ENCODE peak calls at places on chromosomes 4 and X, in nine cellular contexts. O is GM06990, L is adrenal gland, K is MM.1S, I is HCT116, Y is cardiac muscle cell, J is Caco-2, C is hepatocyte, P is choroid plexus epithelial cell. D is an unnamed sample.

GRCh38 chr4:71004281-71004851 is 10.9 kb downstream of the DCK start:
- DNase-seq in P (no peak), J (no peak), I (no peak), O (peak; percentile 33), C (no peak), K (peak; percentile 66), Y (no peak), L (no peak), D (no peak)

GRCh38 chr4:86283341-86283740 is 76.5 kb downstream of the MAPK10 start:
- DNase-seq in L (no peak), I (no peak), K (no peak), Y (peak; percentile 10), J (no peak), P (no peak), C (no peak), O (no peak), D (no peak)

GRCh38 chrX:150291014-150291413 is 72.1 kb upstream of the MAMLD1 start:
- DNase-seq in C (no peak), I (no peak), L (no peak), J (no peak), K (no peak), Y (no peak), P (no peak), O (no peak), D (no peak)

GRCh38 chr4:154626793-154627484 is 14.5 kb upstream of the FGG start:
- DNase-seq in K (peak; percentile 73), J (peak; percentile 85), L (peak; percentile 41), C (peak; percentile 88), I (peak; percentile 63), Y (peak; percentile 63), O (peak; percentile 73), P (peak; percentile 51), D (peak; percentile 5)

GRCh38 chr4:91113130-91113706 is 986.0 kb downstream of the CCSER1 start:
- DNase-seq in J (no peak), K (peak; percentile 20), Y (peak; percentile 61), I (peak; percentile 28), O (peak; percentile 10), C (peak; percentile 28), L (no peak), P (peak; percentile 45), D (no peak)

GRCh38 chr4:99518883-99519282 is 8.1 kb downstream of the C4orf17 start:
- DNase-seq in K (no peak), O (no peak), I (no peak), Y (no peak), P (no peak), L (no peak), C (no peak), J (no peak), D (no peak)

GRCh38 chr4:183402771-183403170 is 41.7 kb upstream of the CDKN2AIP start:
- DNase-seq in K (no peak), J (no peak), O (no peak), I (no peak), C (no peak), P (no peak), Y (no peak), L (no peak), D (no peak)

GRCh38 chrX:15790766-15791380 is 589 bp downstream of the ZRSR2 start:
- DNase-seq in Y (peak; percentile 3), L (no peak), C (peak; percentile 4), O (peak; percentile 18), I (no peak), J (no peak), K (no peak), P (peak; percentile 17), D (peak; percentile 0)

GRCh38 chr4:24471623-24472510 is 112.5 kb downstream of the DHX15 start:
- DNase-seq in L (no peak), J (no peak), P (no peak), Y (peak; percentile 10), C (peak; percentile 30), K (no peak), O (peak; percentile 27), I (no peak), D (peak; percentile 6)

GRCh38 chr4:24473309-24473721 is 111.0 kb downstream of the DHX15 start:
- DNase-seq in Y (peak; percentile 46), P (peak; percentile 46), I (no peak), C (peak; percentile 57), L (peak; percentile 24), J (no peak), O (peak; percentile 12), K (peak; percentile 58), D (peak; percentile 23)

GRCh38 chr4:24475756-24476155 is 108.6 kb downstream of the DHX15 start:
- DNase-seq in K (no peak), O (no peak), J (no peak), C (no peak), I (no peak), Y (no peak), P (no peak), L (no peak), D (no peak)

GRCh38 chr4:24472514-24473308 is 111.6 kb downstream of the DHX15 start:
- DNase-seq in C (peak; percentile 92), L (peak; percentile 83), I (peak; percentile 50), O (peak; percentile 78), Y (peak; percentile 87), J (peak; percentile 81), K (peak; percentile 90), P (peak; percentile 79), D (peak; percentile 69)

DNA sequence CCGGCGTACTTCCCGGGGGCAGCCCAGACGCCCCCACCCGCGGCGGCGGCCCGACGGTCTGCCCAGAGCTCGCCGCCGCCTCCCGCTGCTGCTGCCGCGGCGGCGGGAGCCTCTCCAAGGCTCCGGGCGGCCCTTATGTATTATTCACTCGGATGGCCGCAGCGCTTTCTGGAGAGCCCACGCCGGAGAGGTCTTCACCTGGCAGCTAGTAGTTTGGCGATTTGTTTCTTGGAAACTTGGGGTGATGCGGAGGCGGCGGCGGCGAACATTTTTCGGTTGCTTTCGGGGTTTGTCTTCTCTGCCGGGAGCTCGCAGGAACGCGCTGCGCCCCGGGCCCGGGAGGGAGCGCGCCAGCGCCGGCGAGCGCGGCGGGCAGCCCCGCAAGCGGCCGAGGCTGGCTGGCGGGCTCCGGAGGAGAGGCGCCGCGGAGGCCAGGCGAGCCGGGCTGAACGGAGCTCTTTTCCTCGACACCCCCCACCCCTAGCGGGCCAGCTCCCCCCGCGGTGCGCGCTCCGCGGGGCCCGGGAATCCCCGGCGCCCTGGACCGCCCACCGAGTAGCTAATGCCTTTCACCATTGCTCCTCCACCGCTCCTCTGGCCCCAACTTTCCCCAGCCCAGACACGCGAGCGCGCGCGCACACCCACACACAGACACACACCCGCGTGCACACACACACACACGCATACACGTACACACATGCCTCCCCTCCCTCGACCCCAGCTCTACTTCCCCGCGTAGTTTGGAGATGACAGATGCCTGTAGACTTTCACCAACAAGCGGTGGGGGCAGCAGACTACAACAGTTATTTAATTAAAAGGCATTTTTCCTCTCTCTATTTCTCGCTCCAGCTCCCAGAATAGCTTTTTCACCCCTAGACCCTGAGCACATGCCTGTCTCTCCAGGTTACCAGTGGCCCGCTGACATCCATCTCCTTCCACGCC is 113.4 kb downstream of the DHX15 start:
- DNase-seq in K (peak; percentile 30), L (no peak), I (no peak), P (peak; percentile 68), O (peak; percentile 47), Y (peak; percentile 50), C (peak; percentile 66), J (no peak), D (peak; percentile 22)
- H3K4me3 ChIP-seq in K (peak overlapping the region; percentile 71), L (no peak overlapping the region), I (peak overlapping the region; percentile 33), P (peak overlapping the region; percentile 68), O (peak overlapping the region; percentile 67), Y (peak overlapping the region; percentile 52), C (peak overlapping the region; percentile 40), J (peak overlapping the region; percentile 26), D (peak overlapping the region; percentile 59)

DNA sequence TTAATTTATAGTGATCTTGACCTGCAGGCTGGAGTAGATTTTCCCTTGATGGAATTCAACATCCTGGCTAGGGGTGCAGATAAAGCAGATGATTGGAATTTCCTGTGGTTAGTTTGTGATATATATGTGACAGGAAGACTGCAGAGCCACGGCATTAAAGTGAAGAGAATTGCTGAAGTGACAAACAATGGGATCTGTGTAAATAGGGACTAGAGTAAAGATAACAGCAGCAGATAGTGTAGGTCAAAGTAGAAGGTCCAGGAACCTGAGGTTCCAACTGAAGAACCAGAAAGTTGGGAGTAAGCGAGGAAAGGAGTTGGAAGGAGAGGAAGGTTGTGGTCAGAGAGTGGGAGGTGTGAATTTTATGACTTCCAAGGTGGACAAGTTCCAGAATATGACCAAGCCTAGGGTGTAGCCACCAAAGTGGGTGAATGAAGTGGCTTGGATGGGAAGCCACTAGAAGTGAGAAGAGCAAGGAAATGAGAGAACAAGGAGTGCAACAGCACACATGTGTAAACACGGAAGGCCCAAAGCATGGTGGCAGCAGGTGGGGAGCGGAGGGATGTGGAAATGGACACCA is 325.0 kb downstream of the RAB28 start:
- DNase-seq in O (no peak), Y (no peak), I (no peak), J (no peak), C (no peak), L (no peak), P (no peak), K (no peak), D (no peak)
- TF ChIP-seq CTCF in O (no peak), Y (no peak), I (no peak), J (no peak), C (no peak), L (no peak), P (no peak), K (no peak), D (no peak)

GRCh38 chr4:153537493-153537960 is 71.4 kb downstream of the TMEM131L start:
- DNase-seq in J (no peak), P (no peak), O (no peak), L (no peak), K (no peak), C (no peak), I (no peak), Y (no peak), D (no peak)

GRCh38 chr4:153542131-153542530 is 76.0 kb downstream of the TMEM131L start:
- DNase-seq in O (no peak), L (no peak), Y (no peak), K (no peak), J (no peak), I (no peak), P (no peak), C (no peak), D (no peak)

GRCh38 chr4:153538408-153539057 is 72.4 kb downstream of the TMEM131L start:
- DNase-seq in O (no peak), C (peak; percentile 34), Y (peak; percentile 68), K (no peak), P (peak; percentile 72), J (no peak), L (no peak), I (no peak), D (peak; percentile 35)

GRCh38 chr4:153541426-153542096 is 75.4 kb downstream of the TMEM131L start:
- DNase-seq in C (no peak), O (no peak), I (no peak), J (no peak), P (peak; percentile 92), L (no peak), K (no peak), Y (peak; percentile 70), D (peak; percentile 97)

DNA sequence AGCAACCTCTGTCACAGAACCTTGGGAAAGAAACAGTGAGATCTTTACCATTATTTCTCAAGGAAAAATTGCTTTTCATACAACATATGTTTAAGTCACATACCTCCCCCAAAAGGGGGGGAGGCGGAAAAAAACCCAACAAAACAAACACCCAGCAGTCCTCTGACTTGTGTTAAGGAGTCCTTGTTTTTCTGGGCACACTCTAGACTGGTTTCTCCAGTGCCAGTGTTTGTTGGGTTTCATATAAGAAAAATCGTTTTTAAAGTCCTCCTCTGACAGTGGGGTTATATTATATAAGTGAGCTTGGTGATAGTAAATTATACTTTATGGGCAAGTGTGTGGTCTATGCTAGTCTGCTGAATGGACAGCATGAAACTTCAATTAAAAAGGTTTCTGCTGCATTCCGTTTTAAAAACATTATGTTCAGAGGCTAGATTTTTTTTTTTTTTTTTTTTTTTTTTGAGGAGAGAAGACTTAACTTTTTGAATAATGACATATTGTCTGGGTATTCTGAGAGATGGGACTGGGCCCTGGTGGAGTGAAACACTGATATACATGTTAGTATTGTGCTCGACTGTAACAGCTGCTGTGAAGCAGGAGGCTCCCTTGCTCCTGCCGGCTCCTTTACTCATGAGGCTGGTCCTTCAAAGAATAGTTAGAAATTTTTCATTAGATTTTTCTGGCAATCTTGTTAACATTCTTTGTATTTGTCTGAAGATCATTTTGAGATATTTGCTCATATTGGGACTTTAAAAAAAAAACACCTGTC is 73.1 kb downstream of the TMEM131L start:
- DNase-seq in P (no peak), J (no peak), K (no peak), C (no peak), L (no peak), I (no peak), O (no peak), Y (no peak), D (no peak)
- H3K4me3 ChIP-seq in P (peak overlapping the region; percentile 47), J (no peak overlapping the region), K (no peak overlapping the region), C (no peak overlapping the region), L (no peak overlapping the region), I (no peak overlapping the region), O (no peak overlapping the region), Y (no peak overlapping the region), D (peak overlapping the region; percentile 15)

DNA sequence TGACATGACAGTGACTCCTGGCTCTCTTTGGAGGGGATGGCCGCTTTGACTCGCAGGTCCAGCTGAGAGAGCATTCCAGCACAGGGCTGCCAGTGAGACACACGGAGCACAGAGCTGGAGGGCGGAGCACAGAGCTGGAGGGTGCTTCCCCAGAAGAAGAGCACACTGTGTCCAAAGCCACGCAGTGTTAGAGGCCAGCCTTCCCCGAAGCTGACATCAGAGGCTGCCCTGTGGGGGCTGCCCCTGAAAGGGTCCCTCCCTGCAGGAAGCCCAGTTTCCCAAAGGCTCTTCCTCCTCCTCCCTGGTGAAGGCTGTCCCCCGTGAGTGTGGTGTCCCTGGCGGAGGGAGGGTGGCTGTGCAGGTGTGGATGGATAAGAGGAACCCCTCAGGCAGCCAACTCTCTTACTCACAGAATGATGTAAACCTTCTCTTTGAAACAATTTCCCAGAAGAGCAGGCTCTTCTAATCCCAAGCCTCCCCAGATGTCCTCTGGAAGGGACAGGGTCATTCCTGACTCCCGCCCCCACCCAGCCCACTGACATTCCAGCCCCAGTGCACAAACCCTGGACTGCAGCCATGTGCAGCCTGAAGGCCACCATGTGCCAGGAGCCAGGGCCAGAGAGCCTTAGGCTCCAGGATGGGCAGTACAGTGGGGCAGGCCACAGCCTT is 53.4 kb downstream of the PSAPL1 start:
- DNase-seq in C (no peak), K (no peak), Y (no peak), I (no peak), J (no peak), P (no peak), L (no peak), O (no peak), D (no peak)
- TF ChIP-seq CTCF in C (no peak), K (no peak), Y (no peak), I (no peak), J (no peak), P (no peak), L (no peak), O (no peak), D (peak; percentile 4)

D was measured in AG10803.